ENCODE peak calls at places on chromosome 6, in five cellular contexts. One of them, this sample, is unnamed. For H4K20me1, the result is how much of the 10 kb centered on the place peaks cover.

GRCh38 chr6:23174781-23175361 is 605.5 kb downstream of the HDGFL1 start:
- DNase-seq in fibroblast of lung: peak
- DNase-seq in endothelial cell of umbilical vein: no peak
- DNase-seq in HepG2: no peak
- DNase-seq in GM23248: peak
- DNase-seq in this sample: no peak

GRCh38 chr6:158060447-158061360 is 79.0 kb downstream of the SYNJ2 start:
- DNase-seq in HepG2: no peak
- DNase-seq in endothelial cell of umbilical vein: peak
- DNase-seq in fibroblast of lung: peak
- DNase-seq in GM23248: peak
- DNase-seq in this sample: no peak

GRCh38 chr6:47209632-47210031 is 100.1 kb downstream of the TNFRSF21 start:
- DNase-seq in endothelial cell of umbilical vein: no peak
- DNase-seq in GM23248: peak
- DNase-seq in fibroblast of lung: peak
- DNase-seq in HepG2: no peak
- DNase-seq in this sample: no peak

GRCh38 chr6:86937219-86938079 is at the start of gene HTR1E:
- DNase-seq in GM23248: peak
- DNase-seq in endothelial cell of umbilical vein: peak
- DNase-seq in fibroblast of lung: peak
- DNase-seq in HepG2: peak
- DNase-seq in this sample: peak

GRCh38 chr6:127058027-127058426 is 60.4 kb upstream of the RSPO3 start:
- DNase-seq in HepG2: no peak
- DNase-seq in endothelial cell of umbilical vein: peak
- DNase-seq in GM23248: no peak
- DNase-seq in fibroblast of lung: peak
- DNase-seq in this sample: no peak

GRCh38 chr6:32883789-32884188 is 29.8 kb downstream of the PSMB9 start:
- DNase-seq in endothelial cell of umbilical vein: no peak
- DNase-seq in GM23248: peak
- DNase-seq in HepG2: no peak
- DNase-seq in fibroblast of lung: peak
- DNase-seq in this sample: peak

GRCh38 chr6:74117113-74117512 is 421.1 kb downstream of the CD109 start:
- DNase-seq in fibroblast of lung: peak
- DNase-seq in GM23248: no peak
- DNase-seq in endothelial cell of umbilical vein: no peak
- DNase-seq in HepG2: no peak
- DNase-seq in this sample: no peak

GRCh38 chr6:161272600-161273355 is 1.1 kb downstream of the AGPAT4 start:
- DNase-seq in fibroblast of lung: peak
- DNase-seq in endothelial cell of umbilical vein: peak
- DNase-seq in HepG2: no peak
- DNase-seq in GM23248: peak
- DNase-seq in this sample: peak

GRCh38 chr6:78436335-78436734 is 431.0 kb upstream of the IRAK1BP1 start:
- DNase-seq in GM23248: peak
- DNase-seq in HepG2: peak
- DNase-seq in endothelial cell of umbilical vein: peak
- DNase-seq in fibroblast of lung: peak
- DNase-seq in this sample: peak

GRCh38 chr6:34496103-34496685 is 30.3 kb downstream of the PACSIN1 start:
- DNase-seq in GM23248: no peak
- DNase-seq in fibroblast of lung: no peak
- DNase-seq in endothelial cell of umbilical vein: no peak
- DNase-seq in HepG2: no peak
- DNase-seq in this sample: no peak

GRCh38 chr6:47440722-47441121 is 36.9 kb upstream of the CD2AP start:
- DNase-seq in fibroblast of lung: no peak
- DNase-seq in endothelial cell of umbilical vein: no peak
- DNase-seq in HepG2: no peak
- DNase-seq in GM23248: no peak
- DNase-seq in this sample: no peak

GRCh38 chr6:80088637-80089036 is 17.8 kb upstream of the BCKDHB start:
- DNase-seq in endothelial cell of umbilical vein: no peak
- DNase-seq in GM23248: no peak
- DNase-seq in fibroblast of lung: no peak
- DNase-seq in HepG2: peak
- DNase-seq in this sample: no peak

GRCh38 chr6:151154418-151154817 is 85.3 kb upstream of the AKAP12 start:
- DNase-seq in HepG2: peak
- DNase-seq in GM23248: peak
- DNase-seq in fibroblast of lung: peak
- DNase-seq in endothelial cell of umbilical vein: peak
- DNase-seq in this sample: no peak

GRCh38 chr6:1608976-1609661 is 596 bp upstream of the FOXC1 start:
- DNase-seq in fibroblast of lung: no peak
- DNase-seq in GM23248: peak
- DNase-seq in HepG2: no peak
- DNase-seq in endothelial cell of umbilical vein: peak
- DNase-seq in this sample: peak

GRCh38 chr6:160127270-160128124 is 5.9 kb downstream of the SLC22A1 start:
- DNase-seq in GM23248: no peak
- DNase-seq in HepG2: no peak
- DNase-seq in endothelial cell of umbilical vein: no peak
- DNase-seq in fibroblast of lung: no peak
- DNase-seq in this sample: no peak

GRCh38 chr6:53119772-53120409 is 28.8 kb downstream of the GCM1 start:
- DNase-seq in fibroblast of lung: peak
- DNase-seq in HepG2: peak
- DNase-seq in GM23248: peak
- DNase-seq in endothelial cell of umbilical vein: no peak
- DNase-seq in this sample: no peak

GRCh38 chr6:71619836-71620235 is 266.5 kb upstream of the RIMS1 start:
- DNase-seq in GM23248: peak
- DNase-seq in HepG2: no peak
- DNase-seq in endothelial cell of umbilical vein: no peak
- DNase-seq in fibroblast of lung: no peak
- DNase-seq in this sample: no peak

GRCh38 chr6:157839606-157840005 is 16.6 kb downstream of the SNX9 start:
- DNase-seq in fibroblast of lung: no peak
- DNase-seq in GM23248: no peak
- DNase-seq in endothelial cell of umbilical vein: no peak
- DNase-seq in HepG2: no peak
- DNase-seq in this sample: no peak

GRCh38 chr6:146850238-146850896 is 251.6 kb downstream of the ADGB start:
- DNase-seq in fibroblast of lung: peak
- DNase-seq in HepG2: no peak
- DNase-seq in endothelial cell of umbilical vein: no peak
- DNase-seq in GM23248: peak
- DNase-seq in this sample: no peak

GRCh38 chr6:2871102-2871501 is 29.4 kb upstream of the SERPINB1 start:
- DNase-seq in GM23248: no peak
- DNase-seq in HepG2: no peak
- DNase-seq in endothelial cell of umbilical vein: no peak
- DNase-seq in fibroblast of lung: no peak
- DNase-seq in this sample: no peak

GRCh38 chr6:73394577-73395354 is at the start of gene DDX43:
- DNase-seq in fibroblast of lung: peak
- DNase-seq in GM23248: peak
- DNase-seq in endothelial cell of umbilical vein: peak
- DNase-seq in HepG2: no peak
- DNase-seq in this sample: no peak

GRCh38 chr6:17635568-17635967 is 35.5 kb downstream of the FAM8A1 start:
- DNase-seq in HepG2: no peak
- DNase-seq in fibroblast of lung: no peak
- DNase-seq in endothelial cell of umbilical vein: no peak
- DNase-seq in GM23248: no peak
- DNase-seq in this sample: no peak

GRCh38 chr6:84280030-84280429 is 52.6 kb upstream of the CEP162 start:
- DNase-seq in GM23248: peak
- DNase-seq in HepG2: no peak
- DNase-seq in fibroblast of lung: no peak
- DNase-seq in endothelial cell of umbilical vein: no peak
- DNase-seq in this sample: no peak

GRCh38 chr6:30962716-30963115 is 20.8 kb upstream of the MUC21 start:
- DNase-seq in HepG2: no peak
- DNase-seq in fibroblast of lung: no peak
- DNase-seq in GM23248: no peak
- DNase-seq in endothelial cell of umbilical vein: no peak
- DNase-seq in this sample: no peak

GRCh38 chr6:30966154-30966553 is 17.4 kb upstream of the MUC21 start:
- DNase-seq in HepG2: no peak
- DNase-seq in endothelial cell of umbilical vein: no peak
- DNase-seq in GM23248: no peak
- DNase-seq in fibroblast of lung: no peak
- DNase-seq in this sample: no peak

GRCh38 chr6:30963641-30964040 is 19.9 kb upstream of the MUC21 start:
- DNase-seq in endothelial cell of umbilical vein: no peak
- DNase-seq in fibroblast of lung: peak
- DNase-seq in GM23248: peak
- DNase-seq in HepG2: no peak
- DNase-seq in this sample: no peak

GRCh38 chr6:30964075-30964474 is 19.4 kb upstream of the MUC21 start:
- DNase-seq in endothelial cell of umbilical vein: no peak
- DNase-seq in fibroblast of lung: no peak
- DNase-seq in GM23248: no peak
- DNase-seq in HepG2: no peak
- DNase-seq in this sample: no peak

GRCh38 chr6:30965140-30965601 is 18.3 kb upstream of the MUC21 start:
- DNase-seq in endothelial cell of umbilical vein: no peak
- DNase-seq in fibroblast of lung: no peak
- DNase-seq in GM23248: no peak
- DNase-seq in HepG2: no peak
- DNase-seq in this sample: no peak
- H3K4me2 ChIP-seq in endothelial cell of umbilical vein: no peak
- H3K4me2 ChIP-seq in fibroblast of lung: no peak
- H3K4me2 ChIP-seq in GM23248: no peak
- H3K4me2 ChIP-seq in HepG2: no peak
- H3K4me2 ChIP-seq in this sample: no peak

GRCh38 chr6:42572523-42572922 is 8.7 kb downstream of the UBR2 start:
- DNase-seq in HepG2: no peak
- DNase-seq in fibroblast of lung: no peak
- DNase-seq in endothelial cell of umbilical vein: no peak
- DNase-seq in GM23248: no peak
- DNase-seq in this sample: no peak

GRCh38 chr6:42566614-42567208 is 2.9 kb downstream of the UBR2 start:
- DNase-seq in GM23248: no peak
- DNase-seq in endothelial cell of umbilical vein: no peak
- DNase-seq in HepG2: no peak
- DNase-seq in fibroblast of lung: no peak
- DNase-seq in this sample: no peak

GRCh38 chr6:42569102-42570028 is 5.5 kb downstream of the UBR2 start:
- DNase-seq in endothelial cell of umbilical vein: peak
- DNase-seq in GM23248: peak
- DNase-seq in fibroblast of lung: peak
- DNase-seq in HepG2: no peak
- DNase-seq in this sample: no peak

GRCh38 chr6:42571611-42572342 is 7.9 kb downstream of the UBR2 start:
- DNase-seq in endothelial cell of umbilical vein: no peak
- DNase-seq in HepG2: no peak
- DNase-seq in fibroblast of lung: peak
- DNase-seq in GM23248: peak
- DNase-seq in this sample: no peak
- H4K20me1 ChIP-seq in endothelial cell of umbilical vein: under half
- H4K20me1 ChIP-seq in HepG2: under half
- H4K20me1 ChIP-seq in fibroblast of lung: under half
- H4K20me1 ChIP-seq in GM23248: under half
- H4K20me1 ChIP-seq in this sample: under half

GRCh38 chr6:148388477-148388876 is 45.8 kb downstream of the SASH1 start:
- DNase-seq in fibroblast of lung: no peak
- DNase-seq in HepG2: no peak
- DNase-seq in endothelial cell of umbilical vein: no peak
- DNase-seq in GM23248: no peak
- DNase-seq in this sample: no peak
- H3K4me2 ChIP-seq in fibroblast of lung: no peak
- H3K4me2 ChIP-seq in HepG2: no peak
- H3K4me2 ChIP-seq in endothelial cell of umbilical vein: no peak
- H3K4me2 ChIP-seq in GM23248: no peak
- H3K4me2 ChIP-seq in this sample: no peak

GRCh38 chr6:15330174-15330934 is 84.5 kb downstream of the JARID2 start:
- DNase-seq in GM23248: peak
- DNase-seq in fibroblast of lung: no peak
- DNase-seq in HepG2: no peak
- DNase-seq in endothelial cell of umbilical vein: peak
- DNase-seq in this sample: no peak
- H4K20me1 ChIP-seq in GM23248: under half
- H4K20me1 ChIP-seq in fibroblast of lung: under half
- H4K20me1 ChIP-seq in HepG2: under half
- H4K20me1 ChIP-seq in endothelial cell of umbilical vein: under half
- H4K20me1 ChIP-seq in this sample: half or more

DNA sequence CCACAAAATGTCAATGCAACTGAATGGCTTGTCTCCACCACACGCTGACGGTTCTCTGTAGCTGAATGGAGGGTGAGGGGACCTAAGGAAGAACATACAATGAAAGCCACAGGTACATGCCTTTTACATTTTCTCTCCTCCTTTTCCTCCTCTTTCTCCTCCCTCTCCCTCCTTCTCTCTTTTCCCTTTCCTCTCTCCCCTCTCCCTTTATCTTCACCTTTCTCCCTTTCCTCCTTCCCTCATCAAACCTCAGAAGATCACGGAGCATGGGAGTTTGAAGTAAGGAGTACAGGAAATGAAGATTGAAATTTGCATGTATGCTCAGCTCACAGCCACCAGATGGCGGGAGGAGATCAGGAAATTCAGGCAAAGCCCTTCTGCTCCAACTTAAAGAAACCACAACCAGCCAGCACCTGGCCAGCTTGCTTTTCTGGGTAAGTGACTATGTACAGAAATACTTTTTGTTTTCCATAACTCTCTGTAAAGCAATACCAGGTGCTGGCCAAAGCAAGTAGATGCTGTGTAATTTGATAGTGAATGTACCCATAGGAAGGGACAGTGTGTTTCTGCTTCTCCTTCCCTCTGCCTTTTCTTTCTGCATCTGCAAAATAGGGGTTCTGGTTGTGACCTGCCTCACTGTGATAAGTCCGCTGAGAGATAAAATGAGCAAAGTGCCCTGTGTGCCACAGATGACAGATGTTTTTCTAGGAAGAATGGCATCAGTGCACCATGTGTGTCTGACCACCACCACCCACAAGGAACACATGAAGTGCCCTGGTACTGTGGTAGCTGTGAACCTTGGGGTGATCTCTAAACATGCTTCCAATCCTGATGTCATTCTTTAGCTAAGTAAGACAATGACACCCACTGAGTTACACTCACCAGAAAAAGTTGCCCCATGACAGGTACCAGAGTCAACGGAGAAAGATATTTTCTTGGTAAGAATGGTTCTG is 18.6 kb upstream of the FOXO3 start:
- DNase-seq in endothelial cell of umbilical vein: peak
- DNase-seq in fibroblast of lung: peak
- DNase-seq in GM23248: peak
- DNase-seq in HepG2: peak
- DNase-seq in this sample: peak
- H3K4me2 ChIP-seq in endothelial cell of umbilical vein: no peak
- H3K4me2 ChIP-seq in fibroblast of lung: peak
- H3K4me2 ChIP-seq in GM23248: peak
- H3K4me2 ChIP-seq in HepG2: peak
- H3K4me2 ChIP-seq in this sample: no peak

DNA sequence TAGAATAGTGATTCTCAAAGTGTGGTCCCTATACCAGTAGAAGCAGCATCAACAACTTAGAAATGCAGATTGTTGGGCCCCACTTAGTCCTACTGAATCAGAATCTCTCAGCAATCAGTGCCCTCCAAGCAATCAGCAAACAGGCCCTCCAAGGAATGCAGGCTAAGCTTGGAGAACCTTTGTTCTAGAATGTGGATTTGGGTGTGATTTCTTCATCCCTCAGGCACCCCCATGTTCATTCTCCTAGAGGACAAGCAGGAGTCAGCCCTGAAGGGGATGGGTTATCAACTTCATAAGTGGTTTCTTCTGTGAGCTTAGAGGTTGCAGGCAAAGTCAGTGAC is 40.5 kb upstream of the TAF8 start:
- DNase-seq in endothelial cell of umbilical vein: no peak
- DNase-seq in GM23248: no peak
- DNase-seq in HepG2: no peak
- DNase-seq in fibroblast of lung: no peak
- DNase-seq in this sample: no peak
- H4K20me1 ChIP-seq in endothelial cell of umbilical vein: under half
- H4K20me1 ChIP-seq in GM23248: under half
- H4K20me1 ChIP-seq in HepG2: under half
- H4K20me1 ChIP-seq in fibroblast of lung: under half
- H4K20me1 ChIP-seq in this sample: under half